ENCODE peak calls at places on chromosomes 13 and 19, in seven cellular contexts. U, Q, K, J, B, C and E are unnamed samples.

GRCh38 chr13:100434010-100434763 is 154.4 kb downstream of the GGACT start:
- DNase-seq in J (no peak), B (no peak), U (no peak), C (no peak), K (no peak), Q (no peak), E (no peak)

GRCh38 chr19:47658431-47659383 is 49.8 kb downstream of the BICRA start:
- DNase-seq in Q (peak; percentile 67), J (no peak), C (no peak), K (no peak), U (no peak), B (no peak), E (no peak)

GRCh38 chr19:7366701-7367420 is 18.1 kb downstream of the ARHGEF18 start:
- DNase-seq in K (no peak), Q (no peak), J (peak; percentile 16), B (no peak), U (peak; percentile 38), C (no peak), E (peak; percentile 23)

GRCh38 chr19:47239610-47240296 is 8.8 kb upstream of the BBC3 start:
- DNase-seq in J (peak; percentile 70), B (no peak), C (peak; percentile 34), K (peak; percentile 60), U (peak; percentile 78), Q (peak; percentile 69), E (peak; percentile 89)

GRCh38 chr13:113740661-113741060 is 18.4 kb upstream of the TMEM255B start:
- DNase-seq in B (no peak), U (no peak), J (no peak), K (peak; percentile 5), C (no peak), Q (no peak), E (no peak)

GRCh38 chr19:54341295-54341694 is 2.3 kb upstream of the LILRA4 start:
- DNase-seq in B (no peak), J (no peak), C (no peak), K (no peak), Q (no peak), U (peak; percentile 35), E (no peak)

GRCh38 chr19:39701291-39701690 is 3.0 kb upstream of the LGALS14 start:
- DNase-seq in K (no peak), B (no peak), C (no peak), J (no peak), Q (no peak), U (no peak), E (no peak)

GRCh38 chr19:40464059-40465024 is 1.2 kb downstream of the BLVRB start:
- DNase-seq in B (peak; percentile 89), C (peak; percentile 84), J (peak; percentile 58), Q (peak; percentile 94), U (peak; percentile 64), K (peak; percentile 90), E (peak; percentile 81)

GRCh38 chr13:31267126-31267784 is 67.5 kb downstream of the B3GLCT start:
- DNase-seq in J (no peak), U (no peak), C (no peak), B (no peak), Q (no peak), K (no peak), E (no peak)